ENCODE peak calls at places on chromosomes 7 and 10, in four cellular contexts. X is PC-3, E is neuronal stem cell, G is GM23248. N is an unnamed sample.

GRCh38 chr10:125227546-125227945 is 67.2 kb upstream of the CTBP2 start:
- DNase-seq in X (no peak), E (no peak), G (no peak), N (no peak)

GRCh38 chr7:151659219-151659618 is 139.5 kb upstream of the RHEB start:
- DNase-seq in X (peak), E (no peak), G (no peak), N (no peak)

GRCh38 chr10:80199828-80200227 is 5.5 kb downstream of the ANXA11 start:
- DNase-seq in X (no peak), E (no peak), G (peak), N (no peak)

GRCh38 chr7:151087247-151088018 is 1.2 kb downstream of the AGAP3 start:
- DNase-seq in X (peak), E (no peak), G (peak), N (no peak)

GRCh38 chr10:116747325-116747724 is 5.0 kb upstream of the HSPA12A start:
- DNase-seq in X (no peak), E (no peak), G (no peak), N (no peak)

GRCh38 chr7:461118-461452 is 58.6 kb downstream of the PDGFA start:
- DNase-seq in X (no peak), E (no peak), G (no peak), N (no peak)

GRCh38 chr10:106214243-106214642 is 950.3 kb downstream of the SORCS1 start:
- DNase-seq in X (no peak), E (no peak), G (no peak), N (no peak)

GRCh38 chr7:1748774-1749173 is 78.7 kb downstream of the ELFN1 start:
- DNase-seq in X (no peak), E (no peak), G (no peak), N (no peak)

GRCh38 chr10:16756561-16757221 is 60.5 kb downstream of the RSU1 start:
- DNase-seq in X (no peak), E (no peak), G (peak), N (no peak)

GRCh38 chr10:66246177-66246576 is 679.7 kb upstream of the LRRTM3 start:
- DNase-seq in X (no peak), E (no peak), G (no peak), N (no peak)

GRCh38 chr7:1225462-1226154 is 7.1 kb upstream of the UNCX start:
- DNase-seq in X (peak), E (no peak), G (peak), N (no peak)

GRCh38 chr10:116122664-116123063 is 150.3 kb downstream of the GFRA1 start:
- DNase-seq in X (no peak), E (no peak), G (no peak), N (no peak)

GRCh38 chr7:131391145-131391544 is 63.5 kb downstream of the MKLN1 start:
- DNase-seq in X (no peak), E (no peak), G (no peak), N (no peak)

GRCh38 chr7:127708788-127709187 is 56.8 kb downstream of the SND1 start:
- DNase-seq in X (peak), E (peak), G (peak), N (peak)

GRCh38 chr7:117834983-117835664 is 38.1 kb downstream of the CTTNBP2 start:
- DNase-seq in X (no peak), E (no peak), G (no peak), N (no peak)

GRCh38 chr10:25125151-25125550 is 49.6 kb upstream of the GPR158 start:
- DNase-seq in X (no peak), E (peak), G (no peak), N (peak)

GRCh38 chr10:76111986-76112825 is 680.8 kb downstream of the LRMDA start:
- DNase-seq in X (no peak), E (no peak), G (no peak), N (no peak)

GRCh38 chr7:37052673-37053072 is 328.4 kb upstream of the AOAH start:
- DNase-seq in X (peak), E (peak), G (peak), N (peak)

GRCh38 chr7:137878333-137878961 is 31.7 kb upstream of the DGKI start:
- DNase-seq in X (no peak), E (no peak), G (peak), N (no peak)

GRCh38 chr7:14242186-14242585 is 252.7 kb upstream of the ETV1 start:
- DNase-seq in X (no peak), E (no peak), G (no peak), N (no peak)

GRCh38 chr10:20007426-20007825 is 191.2 kb downstream of the PLXDC2 start:
- DNase-seq in X (peak), E (no peak), G (no peak), N (no peak)

GRCh38 chr10:132911712-132912097 is 30.7 kb downstream of the CFAP46 start:
- DNase-seq in X (no peak), E (no peak), G (peak), N (no peak)

GRCh38 chr10:132912225-132912684 is 30.1 kb downstream of the CFAP46 start:
- DNase-seq in X (no peak), E (no peak), G (no peak), N (no peak)

GRCh38 chr10:132913559-132914115 is 28.7 kb downstream of the CFAP46 start:
- DNase-seq in X (no peak), E (no peak), G (no peak), N (no peak)

GRCh38 chr10:132914732-132915131 is 27.6 kb downstream of the CFAP46 start:
- DNase-seq in X (no peak), E (no peak), G (no peak), N (no peak)

DNA sequence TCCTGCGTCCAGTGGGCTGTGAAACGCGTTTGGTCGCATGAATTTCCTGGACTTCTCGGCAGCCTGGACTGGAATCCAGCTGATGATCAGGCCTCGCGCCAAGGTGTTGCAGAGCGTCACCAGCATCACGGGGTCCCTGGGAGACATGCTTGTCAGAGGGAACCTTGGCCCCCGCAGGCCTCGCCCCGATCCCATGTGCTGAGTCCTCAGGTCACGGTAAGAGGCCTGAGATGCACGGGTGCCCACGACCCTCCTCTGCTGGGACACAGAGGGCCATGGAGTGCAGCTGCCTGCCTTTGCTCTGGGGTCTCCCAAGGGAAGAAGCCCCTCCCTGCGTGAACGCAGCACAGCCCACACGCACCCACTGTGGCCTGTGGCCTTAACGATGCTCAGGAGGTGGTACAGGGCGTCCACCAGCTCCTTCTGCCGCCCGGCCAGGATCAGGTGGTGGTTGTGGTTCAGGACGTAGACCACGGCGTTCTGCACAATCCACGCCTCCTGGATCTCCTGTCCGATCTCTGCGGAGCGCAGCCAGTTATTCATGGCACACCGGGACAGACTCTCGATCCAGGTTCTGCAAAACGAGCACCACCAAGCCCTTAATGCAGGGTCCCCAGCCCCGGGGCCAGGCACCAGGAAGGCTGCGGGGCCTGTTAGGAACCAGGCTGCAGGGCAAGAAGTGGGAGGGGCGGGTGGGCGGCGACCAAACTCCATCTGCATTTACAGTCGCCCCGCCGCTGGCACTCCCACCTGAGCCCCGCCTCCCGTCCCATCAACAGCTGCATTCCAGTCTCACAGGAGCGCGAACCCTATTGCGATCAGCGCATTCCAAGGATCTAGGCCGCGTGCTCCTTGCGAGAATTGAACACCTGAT is 29.4 kb downstream of the CFAP46 start:
- DNase-seq in X (no peak), E (peak), G (no peak), N (peak)
- H3K9ac ChIP-seq in X (no peak), E (peak), G (no peak), N (peak)

GRCh38 chr10:78042058-78042751 is 8.5 kb downstream of the RPS24 start:
- DNase-seq in X (peak), E (no peak), G (no peak), N (no peak)

GRCh38 chr10:78042752-78043104 is 9.1 kb downstream of the RPS24 start:
- DNase-seq in X (no peak), E (no peak), G (no peak), N (no peak)

GRCh38 chr10:78038791-78039547 is 5.3 kb downstream of the RPS24 start:
- DNase-seq in X (no peak), E (no peak), G (no peak), N (no peak)

GRCh38 chr10:78039743-78040142 is 6.1 kb downstream of the RPS24 start:
- DNase-seq in X (no peak), E (no peak), G (no peak), N (peak)

DNA sequence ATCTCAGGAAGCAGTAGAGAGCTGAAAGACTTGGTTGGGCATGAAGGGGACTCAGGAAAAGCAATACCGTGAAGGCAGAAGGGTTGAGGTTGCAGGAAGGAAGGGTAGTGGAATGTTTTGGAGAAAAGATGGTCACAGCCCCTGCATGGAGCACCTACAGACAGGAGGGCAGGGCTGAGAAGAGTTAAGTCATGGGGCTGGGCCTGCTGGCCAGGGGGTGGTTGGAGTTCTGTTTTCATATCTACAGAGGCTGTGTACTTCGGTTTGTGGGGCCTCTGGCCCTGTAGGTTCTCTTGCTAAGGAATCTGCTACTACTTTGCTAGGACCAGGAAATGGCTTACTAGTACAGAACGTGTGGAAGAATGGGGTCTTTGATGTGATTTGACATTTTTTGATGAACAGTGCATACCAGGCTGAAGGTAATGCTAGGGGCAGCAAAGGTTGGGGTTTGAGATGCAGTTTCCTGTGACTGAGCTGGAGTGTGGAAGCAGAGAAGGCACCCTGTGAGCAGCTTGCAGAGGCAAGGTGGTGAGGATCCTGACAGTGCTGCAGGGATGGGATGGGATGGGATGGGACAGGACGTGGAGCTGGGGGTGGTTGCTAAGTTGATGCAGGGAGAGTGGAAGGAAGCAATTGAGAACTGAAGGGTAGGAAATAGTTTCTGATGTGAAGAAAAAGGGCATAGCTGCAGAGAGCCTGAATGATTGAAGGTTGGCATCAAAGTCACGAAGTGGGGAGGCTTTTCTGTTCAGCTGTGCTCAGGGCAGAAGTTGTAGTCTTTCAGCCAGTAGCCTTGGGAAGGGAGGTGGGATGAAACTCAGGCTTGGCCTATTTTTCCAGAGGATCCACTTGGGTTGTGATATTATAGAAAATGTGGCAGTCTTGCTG is 7.8 kb downstream of the RPS24 start:
- DNase-seq in X (no peak), E (no peak), G (no peak), N (no peak)
- H3K9ac ChIP-seq in X (no peak), E (no peak), G (no peak), N (no peak)

GRCh38 chr10:51074238-51075028 is at the start of gene PRKG1:
- DNase-seq in X (peak), E (peak), G (peak), N (peak)
- H3K9ac ChIP-seq in X (peak), E (peak), G (peak), N (peak)

GRCh38 chr7:104926189-104926904 is 87.7 kb upstream of the KMT2E start:
- DNase-seq in X (no peak), E (no peak), G (no peak), N (no peak)
- H3K9ac ChIP-seq in X (no peak), E (no peak), G (no peak), N (no peak)

GRCh38 chr10:92847185-92847864 is 995 bp upstream of the EXOC6 start:
- DNase-seq in X (peak), E (no peak), G (peak), N (no peak)

GRCh38 chr10:92846819-92847184 is 1.5 kb upstream of the EXOC6 start:
- DNase-seq in X (no peak), E (no peak), G (no peak), N (no peak)

GRCh38 chr10:92848441-92849233 is at the start of gene EXOC6:
- DNase-seq in X (peak), E (peak), G (peak), N (peak)

GRCh38 chr10:92849234-92849525 is 860 bp downstream of the EXOC6 start:
- DNase-seq in X (no peak), E (no peak), G (peak), N (no peak)

GRCh38 chr10:92848037-92848440 is 281 bp upstream of the EXOC6 start:
- DNase-seq in X (no peak), E (no peak), G (no peak), N (no peak)
- H3K9ac ChIP-seq in X (peak), E (peak), G (peak), N (peak)

N was measured in NT2/D1.